ENCODE peak calls at places on chromosomes 12 and 14, in ten cellular contexts. X is AG04450; E is CD4-positive, alpha-beta T cell; Y is nephron progenitor cell; P is heart right ventricle; G is prostate gland; D is dorsolateral prefrontal cortex; A is fibroblast of pulmonary artery; S is AG09319; B is mucosa of descending colon. R is an unnamed sample.

GRCh38 chr12:70985850-70986249 is 65.3 kb upstream of the PTPRR start:
- DNase-seq in E (no peak), D (no peak), A (peak; percentile 88), G (no peak), X (no peak), P (no peak), Y (no peak), B (no peak), S (no peak), R (peak; percentile 40)

GRCh38 chr12:105559292-105559691 is 228.8 kb downstream of the C12orf75 start:
- DNase-seq in A (no peak), G (no peak), S (no peak), X (no peak), B (no peak), P (no peak), E (no peak), D (no peak), Y (no peak), R (no peak)

GRCh38 chr14:28515571-28515970 is 251.0 kb upstream of the FOXG1 start:
- DNase-seq in G (no peak), Y (no peak), P (no peak), D (no peak), S (no peak), A (peak; percentile 94), E (no peak), B (no peak), X (no peak), R (peak; percentile 87)

GRCh38 chr12:103382119-103382518 is 113.6 kb downstream of the C12orf42 start:
- DNase-seq in Y (no peak), S (no peak), P (no peak), A (no peak), D (no peak), E (no peak), B (no peak), G (no peak), X (no peak), R (no peak)

GRCh38 chr12:124217508-124217981 is 77.3 kb upstream of the RFLNA start:
- DNase-seq in S (no peak), Y (peak; percentile 45), G (no peak), X (no peak), B (no peak), P (no peak), E (no peak), D (peak; percentile 29), A (no peak), R (no peak)

GRCh38 chr14:37988472-37988871 is 219.2 kb upstream of the SSTR1 start:
- DNase-seq in D (no peak), B (no peak), E (no peak), Y (no peak), G (no peak), S (no peak), A (no peak), X (no peak), P (no peak), R (no peak)

GRCh38 chr14:31243860-31244259 is 36.3 kb upstream of the HECTD1 start:
- DNase-seq in P (no peak), A (no peak), E (no peak), G (no peak), B (peak; percentile 67), S (no peak), X (no peak), D (no peak), Y (no peak), R (peak; percentile 93)

GRCh38 chr12:6328945-6329692 is 12.8 kb downstream of the TNFRSF1A start:
- DNase-seq in A (no peak), X (no peak), S (no peak), Y (no peak), P (no peak), B (no peak), D (no peak), G (no peak), E (no peak), R (no peak)

GRCh38 chr12:103530352-103530751 is 34.6 kb upstream of the C12orf42 start:
- DNase-seq in S (no peak), P (no peak), Y (peak; percentile 5), E (no peak), D (no peak), G (no peak), B (no peak), A (no peak), X (no peak), R (no peak)

GRCh38 chr12:84842406-84843013 is 70.1 kb downstream of the SLC6A15 start:
- DNase-seq in X (peak; percentile 10), E (no peak), G (no peak), S (peak; percentile 12), Y (peak; percentile 30), B (peak; percentile 35), A (peak; percentile 66), D (no peak), P (no peak), R (peak; percentile 59)

GRCh38 chr12:88519802-88520435 is 60.4 kb downstream of the KITLG start:
- DNase-seq in E (no peak), G (peak; percentile 35), B (peak; percentile 13), D (no peak), S (no peak), Y (no peak), X (no peak), A (peak; percentile 55), P (no peak), R (no peak)

GRCh38 chr14:24605435-24606190 is 3.9 kb downstream of the GZMH start:
- DNase-seq in P (peak; percentile 19), A (peak; percentile 3), S (no peak), B (peak; percentile 53), D (no peak), Y (peak; percentile 54), X (no peak), G (no peak), E (peak; percentile 44), R (peak; percentile 24)
- TF ChIP-seq CTCF in P (peak; percentile 65), A (peak; percentile 53), S (peak; percentile 21), B (peak; percentile 80), D (peak; percentile 46), Y (peak; percentile 59), X (peak; percentile 52), G (peak; percentile 41), E (peak; percentile 86), R (peak; percentile 74)

GRCh38 chr14:103683139-103683538 is 32.1 kb downstream of the XRCC3 start:
- DNase-seq in A (no peak), P (no peak), E (no peak), Y (no peak), S (no peak), B (no peak), X (no peak), G (no peak), D (no peak), R (no peak)

GRCh38 chr14:103680491-103681231 is 34.6 kb downstream of the XRCC3 start:
- DNase-seq in S (no peak), D (no peak), G (no peak), X (no peak), P (no peak), E (no peak), A (no peak), B (no peak), Y (no peak), R (no peak)

GRCh38 chr14:103675957-103676356 is 39.3 kb downstream of the XRCC3 start:
- DNase-seq in B (no peak), S (no peak), A (no peak), G (no peak), P (no peak), D (no peak), X (no peak), E (no peak), Y (no peak), R (no peak)

GRCh38 chr14:103676881-103677675 is 38.2 kb downstream of the XRCC3 start:
- DNase-seq in B (no peak), D (no peak), S (no peak), G (no peak), P (no peak), Y (no peak), E (no peak), X (no peak), A (no peak), R (no peak)

DNA sequence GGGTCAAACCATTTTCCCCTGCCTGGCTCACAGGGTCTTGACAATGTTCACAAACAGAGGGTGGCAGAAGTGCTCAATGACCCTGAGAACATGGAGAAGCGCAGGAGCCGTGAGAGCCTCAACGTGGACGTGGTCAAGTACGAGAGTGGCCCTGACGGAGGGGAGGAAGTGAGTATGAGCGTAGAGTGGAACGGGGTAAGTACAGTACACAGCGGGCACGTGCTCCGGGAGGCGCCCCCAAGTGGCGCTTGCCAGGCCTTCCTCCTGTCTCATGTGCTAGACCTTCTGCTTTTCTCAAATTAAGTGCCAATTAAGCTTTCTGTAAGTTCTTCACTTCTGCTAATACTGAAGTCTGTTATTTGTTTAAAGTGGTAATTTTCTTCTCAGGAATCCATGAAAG is 35.9 kb downstream of the XRCC3 start:
- DNase-seq in D (no peak), X (no peak), B (peak; percentile 65), Y (no peak), A (peak; percentile 29), P (peak; percentile 42), S (no peak), G (peak; percentile 10), E (no peak), R (no peak)
- TF ChIP-seq CTCF in D (no peak), X (peak; percentile 42), B (no peak), Y (peak; percentile 28), A (peak; percentile 43), P (peak; percentile 35), S (peak; percentile 52), G (peak; percentile 39), E (peak; percentile 32), R (peak; percentile 10)

GRCh38 chr14:95681153-95681552 is 5.1 kb upstream of the TCL1B start:
- DNase-seq in S (no peak), G (no peak), X (no peak), P (no peak), A (no peak), B (no peak), Y (no peak), D (no peak), E (no peak), R (no peak)

GRCh38 chr14:95683793-95684192 is 2.4 kb upstream of the TCL1B start:
- DNase-seq in Y (no peak), A (no peak), G (no peak), P (no peak), X (no peak), S (no peak), E (no peak), D (no peak), B (peak; percentile 34), R (peak; percentile 20)

GRCh38 chr14:95679148-95679547 is 7.1 kb upstream of the TCL1B start:
- DNase-seq in G (no peak), S (no peak), E (no peak), X (no peak), A (no peak), B (no peak), D (no peak), Y (no peak), P (no peak), R (no peak)

GRCh38 chr14:95677168-95677835 is 8.9 kb upstream of the TCL1B start:
- DNase-seq in E (no peak), S (no peak), Y (no peak), X (no peak), B (no peak), P (no peak), A (no peak), D (no peak), G (no peak), R (no peak)

GRCh38 chr14:95679995-95680735 is 6.1 kb upstream of the TCL1B start:
- DNase-seq in D (no peak), S (no peak), Y (peak; percentile 25), E (no peak), G (no peak), P (no peak), X (no peak), B (no peak), A (no peak), R (no peak)
- TF ChIP-seq CTCF in D (no peak), S (no peak), Y (no peak), E (no peak), G (no peak), P (no peak), X (no peak), B (no peak), A (no peak), R (no peak)

GRCh38 chr12:116466536-116466935 is 92.6 kb upstream of the MAP1LC3B2 start:
- DNase-seq in P (no peak), B (no peak), S (no peak), D (no peak), A (peak; percentile 29), G (no peak), X (peak; percentile 15), E (no peak), Y (no peak), R (no peak)
- TF ChIP-seq CTCF in P (no peak), B (no peak), S (no peak), D (no peak), A (no peak), G (no peak), X (no peak), E (no peak), Y (no peak), R (no peak)